ENCODE peak calls at places on chromosomes 7 and 10, in eight cellular contexts. C, P, I, J, L, H, X and F are unnamed samples.

GRCh38 chr7:88218428-88218745 is 1.5 kb downstream of the SRI start:
- DNase-seq in L (no peak), C (no peak), I (no peak), J (no peak), P (no peak), H (no peak), X (no peak), F (no peak)

GRCh38 chr10:63717089-63717715 is 196.0 kb downstream of the REEP3 start:
- DNase-seq in I (no peak), C (no peak), J (no peak), X (no peak), L (no peak), P (no peak), H (no peak), F (no peak)

GRCh38 chr10:59606551-59606961 is 103.1 kb downstream of the SLC16A9 start:
- DNase-seq in I (no peak), C (peak; percentile 47), L (peak; percentile 52), X (no peak), H (peak; percentile 63), J (peak; percentile 13), P (peak; percentile 28), F (peak; percentile 45)

GRCh38 chr7:1129431-1129830 is 30.6 kb downstream of the ZFAND2A start:
- DNase-seq in H (no peak), L (no peak), P (no peak), J (no peak), C (no peak), X (no peak), I (peak; percentile 37), F (no peak)

GRCh38 chr10:19819419-19820033 is 3.3 kb downstream of the PLXDC2 start:
- DNase-seq in L (peak; percentile 76), J (peak; percentile 64), X (no peak), P (peak; percentile 76), C (peak; percentile 34), I (no peak), H (peak; percentile 71), F (peak; percentile 76)

GRCh38 chr10:4246881-4247358 is 461.9 kb upstream of the KLF6 start:
- DNase-seq in P (peak; percentile 91), C (peak; percentile 98), I (no peak), H (peak; percentile 69), J (peak; percentile 85), L (peak; percentile 92), X (no peak), F (peak; percentile 90)

GRCh38 chr10:87841215-87841614 is 22.1 kb downstream of the KLLN start:
- DNase-seq in C (peak; percentile 18), H (no peak), L (peak; percentile 46), P (no peak), J (no peak), I (no peak), X (no peak), F (peak; percentile 11)

GRCh38 chr7:151453326-151453791 is 13.4 kb upstream of the CRYGN start:
- DNase-seq in I (no peak), H (no peak), C (no peak), X (no peak), L (no peak), P (no peak), J (no peak), F (no peak)

GRCh38 chr10:78802866-78803265 is 265.9 kb upstream of the ZMIZ1 start:
- DNase-seq in C (peak; percentile 64), I (peak; percentile 84), X (peak; percentile 50), J (no peak), P (no peak), H (peak; percentile 99), L (peak; percentile 42), F (peak; percentile 55)

DNA sequence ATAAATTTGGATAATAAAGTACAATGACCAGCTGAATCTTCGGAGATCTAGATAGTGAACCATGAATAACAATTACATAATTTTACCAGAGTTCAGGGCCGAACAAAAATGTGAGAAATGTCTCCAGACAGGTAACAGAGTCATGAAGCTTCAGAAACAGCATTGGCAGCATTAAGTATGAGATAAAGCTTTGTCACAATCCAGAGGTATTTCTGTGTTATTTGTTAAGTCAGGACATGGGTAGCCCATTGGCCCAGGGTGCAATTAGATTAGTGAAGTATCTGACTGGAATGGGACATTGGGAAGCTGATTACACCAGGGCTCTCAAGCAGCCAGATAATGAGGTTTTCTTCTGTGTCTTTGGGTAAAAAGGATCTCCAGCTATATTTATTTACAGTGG is 184.2 kb upstream of the PPP1R3A start:
- DNase-seq in I (no peak), H (no peak), P (no peak), X (no peak), C (peak; percentile 36), J (no peak), L (no peak), F (no peak)
- H3K4me3 ChIP-seq in I (no peak overlapping the region), H (no peak overlapping the region), P (no peak overlapping the region), X (no peak overlapping the region), C (no peak overlapping the region), J (no peak overlapping the region), L (no peak overlapping the region), F (no peak overlapping the region)

GRCh38 chr7:41118490-41118889 is 584.4 kb downstream of the INHBA start:
- DNase-seq in P (no peak), C (no peak), J (no peak), X (no peak), I (no peak), H (no peak), L (no peak), F (no peak)
- TF ChIP-seq CTCF in P (no peak), C (no peak), J (no peak), X (no peak), I (no peak), H (no peak), L (no peak), F (no peak)

DNA sequence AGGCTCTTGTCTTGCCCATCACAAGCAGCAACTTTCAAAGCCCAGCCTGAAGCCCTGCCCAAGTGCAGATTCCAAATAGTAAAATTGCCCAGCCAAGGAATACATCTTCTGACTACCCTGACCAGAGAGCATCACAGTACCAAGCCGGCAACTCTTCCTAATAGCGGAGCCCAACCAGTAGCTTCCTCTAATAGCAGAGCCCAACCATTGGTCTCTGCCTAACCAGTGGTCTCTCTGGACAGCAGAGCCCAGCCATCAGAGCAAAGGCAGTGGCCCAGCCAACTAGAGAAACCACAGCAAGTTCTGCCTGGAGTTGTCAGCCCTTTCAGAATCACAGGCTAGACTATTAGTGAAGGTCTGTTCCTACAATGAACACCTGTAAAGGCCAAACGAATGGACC is 285.6 kb downstream of the HGF start:
- DNase-seq in J (peak; percentile 85), L (peak; percentile 91), P (peak; percentile 16), X (no peak), H (no peak), C (peak; percentile 89), I (peak; percentile 69), F (peak; percentile 89)
- H3K4me3 ChIP-seq in J (no peak overlapping the region), L (no peak overlapping the region), P (no peak overlapping the region), X (no peak overlapping the region), H (no peak overlapping the region), C (no peak overlapping the region), I (no peak overlapping the region), F (no peak overlapping the region)

DNA sequence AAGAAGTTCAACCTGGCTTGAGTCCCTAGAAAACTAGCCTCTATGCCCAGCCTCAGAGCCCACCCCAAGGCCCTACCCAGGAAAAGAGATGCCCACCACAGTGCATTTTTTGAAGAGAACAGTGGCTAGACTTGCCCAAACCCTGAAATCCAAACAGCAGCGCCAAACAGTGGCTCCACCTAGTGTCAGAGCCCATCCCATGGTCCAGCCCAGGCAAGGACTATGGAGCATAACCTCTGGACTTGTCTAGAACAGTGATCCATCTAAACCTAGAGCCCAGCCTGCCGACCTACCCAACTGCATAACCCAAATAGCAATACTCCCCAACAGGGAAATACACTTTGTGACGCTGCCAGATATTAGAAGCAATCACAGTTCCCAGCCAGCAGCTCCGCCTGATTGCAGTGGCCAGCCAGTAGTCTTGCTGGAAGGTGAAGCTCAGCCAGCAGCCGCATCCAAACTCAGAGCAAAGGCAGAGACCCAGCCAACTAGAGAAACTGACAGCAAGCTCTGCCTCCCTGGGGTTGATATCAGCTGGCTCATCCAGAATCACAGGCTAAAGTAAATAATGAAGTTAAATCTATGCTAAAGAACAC is 44.5 kb downstream of the HBP1 start:
- DNase-seq in P (no peak), C (no peak), I (no peak), L (no peak), J (no peak), X (no peak), H (no peak), F (no peak)
- TF ChIP-seq CTCF in P (no peak), C (no peak), I (peak; percentile 34), L (no peak), J (no peak), X (no peak), H (no peak), F (no peak)

GRCh38 chr7:100472854-100473499 is 6.0 kb downstream of the TSC22D4 start:
- DNase-seq in X (peak; percentile 72), L (peak; percentile 41), C (peak; percentile 39), I (peak; percentile 73), P (peak; percentile 26), J (peak; percentile 52), H (no peak), F (peak; percentile 79)
- H3K4me3 ChIP-seq in X (no peak overlapping the region), L (no peak overlapping the region), C (no peak overlapping the region), I (no peak overlapping the region), P (no peak overlapping the region), J (no peak overlapping the region), H (no peak overlapping the region), F (peak overlapping the region; percentile 36)

GRCh38 chr10:23891301-23891700 is 317.6 kb upstream of the KIAA1217 start:
- DNase-seq in L (no peak), C (no peak), P (no peak), H (no peak), X (no peak), I (no peak), J (no peak), F (no peak)

GRCh38 chr10:23885853-23886252 is 323.1 kb upstream of the KIAA1217 start:
- DNase-seq in J (no peak), C (no peak), I (no peak), H (no peak), P (no peak), X (no peak), L (no peak), F (no peak)

GRCh38 chr10:23884671-23885070 is 324.3 kb upstream of the KIAA1217 start:
- DNase-seq in C (no peak), I (no peak), H (no peak), P (no peak), J (no peak), L (no peak), X (no peak), F (no peak)

GRCh38 chr10:23892296-23892695 is 316.6 kb upstream of the KIAA1217 start:
- DNase-seq in P (peak; percentile 29), H (peak; percentile 4), X (no peak), C (peak; percentile 51), I (no peak), L (peak; percentile 0), J (no peak), F (no peak)

GRCh38 chr10:23886355-23886754 is 322.6 kb upstream of the KIAA1217 start:
- DNase-seq in H (peak; percentile 17), P (no peak), J (no peak), C (no peak), I (no peak), L (no peak), X (no peak), F (no peak)
- TF ChIP-seq CTCF in H (peak; percentile 18), P (no peak), J (no peak), C (no peak), I (no peak), L (no peak), X (no peak), F (no peak)